ENCODE peak calls at places on chromosomes 6 and 20, in five cellular contexts. One of them, this sample, is unnamed.

GRCh38 chr6:25987845-25988244 is 25.2 kb downstream of the TRIM38 start:
- DNase-seq in mammary epithelial cell: no peak
- DNase-seq in CD8-positive, alpha-beta T cell: no peak
- DNase-seq in A549: no peak
- DNase-seq in fibroblast of lung: no peak
- DNase-seq in this sample: no peak

GRCh38 chr20:24694727-24695528 is 225.5 kb downstream of the SYNDIG1 start:
- DNase-seq in A549: no peak
- DNase-seq in fibroblast of lung: no peak
- DNase-seq in mammary epithelial cell: no peak
- DNase-seq in CD8-positive, alpha-beta T cell: peak; percentile 8
- DNase-seq in this sample: no peak

GRCh38 chr6:113103618-113104390 is 753.3 kb upstream of the MARCKS start:
- DNase-seq in mammary epithelial cell: peak; percentile 13
- DNase-seq in fibroblast of lung: peak; percentile 97
- DNase-seq in CD8-positive, alpha-beta T cell: no peak
- DNase-seq in A549: no peak
- DNase-seq in this sample: no peak

GRCh38 chr6:160750276-160750689 is 48.2 kb downstream of the PLG start:
- DNase-seq in A549: peak; percentile 13
- DNase-seq in CD8-positive, alpha-beta T cell: no peak
- DNase-seq in fibroblast of lung: no peak
- DNase-seq in mammary epithelial cell: peak; percentile 25
- DNase-seq in this sample: no peak

GRCh38 chr6:108027594-108027993 is 46.9 kb downstream of the OSTM1 start:
- DNase-seq in CD8-positive, alpha-beta T cell: no peak
- DNase-seq in mammary epithelial cell: peak; percentile 17
- DNase-seq in fibroblast of lung: peak; percentile 6
- DNase-seq in A549: peak; percentile 3
- DNase-seq in this sample: no peak

GRCh38 chr6:170360476-170360875 is 53.9 kb downstream of the FAM120B start:
- DNase-seq in A549: no peak
- DNase-seq in mammary epithelial cell: no peak
- DNase-seq in CD8-positive, alpha-beta T cell: no peak
- DNase-seq in fibroblast of lung: peak; percentile 24
- DNase-seq in this sample: no peak

GRCh38 chr6:83047065-83047754 is 18.4 kb downstream of the UBE3D start:
- DNase-seq in CD8-positive, alpha-beta T cell: no peak
- DNase-seq in A549: no peak
- DNase-seq in mammary epithelial cell: no peak
- DNase-seq in fibroblast of lung: no peak
- DNase-seq in this sample: no peak

GRCh38 chr20:21522479-21523397 is 8.9 kb upstream of the NKX2-2 start:
- DNase-seq in A549: no peak
- DNase-seq in CD8-positive, alpha-beta T cell: no peak
- DNase-seq in fibroblast of lung: no peak
- DNase-seq in mammary epithelial cell: no peak
- DNase-seq in this sample: no peak

GRCh38 chr20:6718660-6719059 is 48.8 kb upstream of the BMP2 start:
- DNase-seq in A549: peak; percentile 39
- DNase-seq in mammary epithelial cell: peak; percentile 85
- DNase-seq in fibroblast of lung: peak; percentile 20
- DNase-seq in CD8-positive, alpha-beta T cell: no peak
- DNase-seq in this sample: no peak

GRCh38 chr20:25025091-25025861 is 32.7 kb downstream of the ACSS1 start:
- DNase-seq in mammary epithelial cell: no peak
- DNase-seq in A549: no peak
- DNase-seq in fibroblast of lung: no peak
- DNase-seq in CD8-positive, alpha-beta T cell: no peak
- DNase-seq in this sample: peak; percentile 23

GRCh38 chr20:25191051-25191450 is 4.5 kb upstream of the ENTPD6 start:
- DNase-seq in mammary epithelial cell: no peak
- DNase-seq in A549: no peak
- DNase-seq in fibroblast of lung: no peak
- DNase-seq in CD8-positive, alpha-beta T cell: no peak
- DNase-seq in this sample: no peak

GRCh38 chr6:131382646-131383045 is 190.4 kb upstream of the ARG1 start:
- DNase-seq in CD8-positive, alpha-beta T cell: no peak
- DNase-seq in fibroblast of lung: no peak
- DNase-seq in mammary epithelial cell: no peak
- DNase-seq in A549: no peak
- DNase-seq in this sample: no peak

GRCh38 chr6:139367810-139368321 is 6.6 kb downstream of the CITED2 start:
- DNase-seq in mammary epithelial cell: no peak
- DNase-seq in CD8-positive, alpha-beta T cell: no peak
- DNase-seq in fibroblast of lung: peak; percentile 62
- DNase-seq in A549: no peak
- DNase-seq in this sample: no peak

GRCh38 chr20:35040646-35041045 is 52.0 kb downstream of the TRPC4AP start:
- DNase-seq in mammary epithelial cell: no peak
- DNase-seq in CD8-positive, alpha-beta T cell: no peak
- DNase-seq in fibroblast of lung: no peak
- DNase-seq in A549: no peak
- DNase-seq in this sample: no peak

GRCh38 chr6:52666523-52666922 is 4.4 kb upstream of the TMEM14A start:
- DNase-seq in fibroblast of lung: no peak
- DNase-seq in CD8-positive, alpha-beta T cell: no peak
- DNase-seq in A549: no peak
- DNase-seq in mammary epithelial cell: no peak
- DNase-seq in this sample: no peak

GRCh38 chr6:170385506-170385905 is 78.9 kb downstream of the FAM120B start:
- DNase-seq in CD8-positive, alpha-beta T cell: no peak
- DNase-seq in A549: no peak
- DNase-seq in fibroblast of lung: no peak
- DNase-seq in mammary epithelial cell: no peak
- DNase-seq in this sample: no peak

GRCh38 chr6:15431762-15432495 is 186.1 kb downstream of the JARID2 start:
- DNase-seq in CD8-positive, alpha-beta T cell: no peak
- DNase-seq in mammary epithelial cell: no peak
- DNase-seq in fibroblast of lung: peak; percentile 79
- DNase-seq in A549: peak; percentile 7
- DNase-seq in this sample: no peak

GRCh38 chr20:20334489-20334888 is 33.4 kb upstream of the INSM1 start:
- DNase-seq in mammary epithelial cell: no peak
- DNase-seq in fibroblast of lung: no peak
- DNase-seq in CD8-positive, alpha-beta T cell: no peak
- DNase-seq in A549: no peak
- DNase-seq in this sample: no peak

GRCh38 chr6:16704706-16705402 is 56.4 kb downstream of the ATXN1 start:
- DNase-seq in A549: no peak
- DNase-seq in fibroblast of lung: peak; percentile 88
- DNase-seq in CD8-positive, alpha-beta T cell: peak; percentile 32
- DNase-seq in mammary epithelial cell: peak; percentile 66
- DNase-seq in this sample: peak; percentile 62

GRCh38 chr6:79778794-79779193 is 147.7 kb downstream of the SH3BGRL2 start:
- DNase-seq in CD8-positive, alpha-beta T cell: no peak
- DNase-seq in mammary epithelial cell: no peak
- DNase-seq in A549: no peak
- DNase-seq in fibroblast of lung: no peak
- DNase-seq in this sample: no peak

GRCh38 chr20:61447950-61448349 is 195.9 kb downstream of the CDH4 start:
- DNase-seq in A549: no peak
- DNase-seq in mammary epithelial cell: no peak
- DNase-seq in fibroblast of lung: no peak
- DNase-seq in CD8-positive, alpha-beta T cell: no peak
- DNase-seq in this sample: no peak

GRCh38 chr6:148885154-148885870 is 138.5 kb downstream of the UST start:
- DNase-seq in CD8-positive, alpha-beta T cell: no peak
- DNase-seq in A549: no peak
- DNase-seq in fibroblast of lung: peak; percentile 90
- DNase-seq in mammary epithelial cell: peak; percentile 60
- DNase-seq in this sample: no peak

GRCh38 chr6:19749722-19750121 is 87.4 kb upstream of the ID4 start:
- DNase-seq in fibroblast of lung: no peak
- DNase-seq in A549: no peak
- DNase-seq in CD8-positive, alpha-beta T cell: no peak
- DNase-seq in mammary epithelial cell: no peak
- DNase-seq in this sample: no peak

GRCh38 chr6:40162074-40162473 is 227.8 kb upstream of the MOCS1 start:
- DNase-seq in mammary epithelial cell: no peak
- DNase-seq in fibroblast of lung: no peak
- DNase-seq in CD8-positive, alpha-beta T cell: no peak
- DNase-seq in A549: no peak
- DNase-seq in this sample: no peak

GRCh38 chr20:5933802-5934436 is 16.4 kb downstream of the TRMT6 start:
- DNase-seq in CD8-positive, alpha-beta T cell: no peak
- DNase-seq in fibroblast of lung: no peak
- DNase-seq in mammary epithelial cell: no peak
- DNase-seq in A549: peak; percentile 48
- DNase-seq in this sample: no peak

GRCh38 chr6:115908906-115909559 is 151.7 kb downstream of the FRK start:
- DNase-seq in mammary epithelial cell: no peak
- DNase-seq in A549: no peak
- DNase-seq in fibroblast of lung: peak; percentile 49
- DNase-seq in CD8-positive, alpha-beta T cell: no peak
- DNase-seq in this sample: no peak

DNA sequence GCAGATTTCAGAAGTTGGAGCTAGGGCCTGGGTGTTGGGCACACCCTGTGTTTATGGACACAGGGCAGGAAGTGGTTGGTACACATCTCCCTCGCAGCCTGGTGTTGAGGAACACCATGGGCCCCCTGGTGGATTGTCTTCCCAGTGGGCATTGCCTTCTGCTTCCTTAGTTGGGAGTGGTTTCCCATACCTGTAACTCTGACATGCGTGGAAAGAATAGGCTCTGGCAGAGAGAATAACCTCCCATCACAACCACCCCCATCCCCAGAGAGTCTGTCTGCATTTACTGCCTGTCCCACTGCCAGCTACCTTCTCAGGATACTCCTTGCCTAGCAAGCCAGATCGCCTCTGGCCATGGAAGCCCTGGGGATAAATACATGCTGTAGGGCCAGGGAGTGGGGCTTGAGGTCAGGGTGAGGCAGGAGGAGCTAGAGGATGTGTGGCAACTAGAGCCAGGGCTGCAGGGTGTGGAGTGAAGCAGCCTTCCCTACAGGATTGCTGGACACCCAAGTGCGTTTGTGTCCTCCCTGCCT is 14.7 kb downstream of the LRRC73 start:
- DNase-seq in A549: no peak
- DNase-seq in fibroblast of lung: no peak
- DNase-seq in CD8-positive, alpha-beta T cell: no peak
- DNase-seq in mammary epithelial cell: peak; percentile 58
- DNase-seq in this sample: no peak
- TF ChIP-seq CTCF in A549: no peak
- TF ChIP-seq CTCF in fibroblast of lung: no peak
- TF ChIP-seq CTCF in CD8-positive, alpha-beta T cell: no peak
- TF ChIP-seq CTCF in mammary epithelial cell: peak; percentile 39
- TF ChIP-seq CTCF in this sample: no peak

GRCh38 chr6:168583126-168583525 is 142.1 kb downstream of the SMOC2 start:
- DNase-seq in mammary epithelial cell: no peak
- DNase-seq in fibroblast of lung: no peak
- DNase-seq in A549: no peak
- DNase-seq in CD8-positive, alpha-beta T cell: no peak
- DNase-seq in this sample: no peak

GRCh38 chr6:168585441-168585840 is 144.5 kb downstream of the SMOC2 start:
- DNase-seq in mammary epithelial cell: no peak
- DNase-seq in fibroblast of lung: no peak
- DNase-seq in CD8-positive, alpha-beta T cell: no peak
- DNase-seq in A549: no peak
- DNase-seq in this sample: no peak

GRCh38 chr6:168583821-168584220 is 142.8 kb downstream of the SMOC2 start:
- DNase-seq in fibroblast of lung: no peak
- DNase-seq in CD8-positive, alpha-beta T cell: no peak
- DNase-seq in A549: no peak
- DNase-seq in mammary epithelial cell: no peak
- DNase-seq in this sample: no peak

GRCh38 chr6:168584671-168585070 is 143.7 kb downstream of the SMOC2 start:
- DNase-seq in A549: no peak
- DNase-seq in mammary epithelial cell: no peak
- DNase-seq in CD8-positive, alpha-beta T cell: no peak
- DNase-seq in fibroblast of lung: no peak
- DNase-seq in this sample: no peak

DNA sequence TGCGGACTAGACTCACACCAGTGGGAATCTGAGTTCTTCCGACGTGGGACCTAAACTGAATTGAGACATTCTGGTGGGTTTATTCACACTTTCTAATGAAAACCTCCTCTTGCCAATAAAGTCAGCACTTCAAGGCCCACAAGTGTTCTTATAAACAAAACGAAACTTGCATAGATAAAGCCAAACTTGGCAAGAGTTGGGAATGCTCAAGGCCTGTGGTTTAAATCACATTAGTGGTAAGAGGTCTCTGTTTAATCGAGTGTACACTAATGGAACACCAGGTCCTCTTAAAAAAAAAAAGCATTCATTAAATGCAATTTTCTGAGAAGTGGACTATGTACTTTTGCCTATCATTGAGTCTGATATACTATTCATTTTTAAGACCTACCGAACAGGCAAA is 143.3 kb downstream of the SMOC2 start:
- DNase-seq in mammary epithelial cell: no peak
- DNase-seq in fibroblast of lung: peak; percentile 17
- DNase-seq in A549: no peak
- DNase-seq in CD8-positive, alpha-beta T cell: no peak
- DNase-seq in this sample: no peak
- TF ChIP-seq CTCF in mammary epithelial cell: no peak
- TF ChIP-seq CTCF in fibroblast of lung: no peak
- TF ChIP-seq CTCF in A549: no peak
- TF ChIP-seq CTCF in CD8-positive, alpha-beta T cell: no peak
- TF ChIP-seq CTCF in this sample: no peak

DNA sequence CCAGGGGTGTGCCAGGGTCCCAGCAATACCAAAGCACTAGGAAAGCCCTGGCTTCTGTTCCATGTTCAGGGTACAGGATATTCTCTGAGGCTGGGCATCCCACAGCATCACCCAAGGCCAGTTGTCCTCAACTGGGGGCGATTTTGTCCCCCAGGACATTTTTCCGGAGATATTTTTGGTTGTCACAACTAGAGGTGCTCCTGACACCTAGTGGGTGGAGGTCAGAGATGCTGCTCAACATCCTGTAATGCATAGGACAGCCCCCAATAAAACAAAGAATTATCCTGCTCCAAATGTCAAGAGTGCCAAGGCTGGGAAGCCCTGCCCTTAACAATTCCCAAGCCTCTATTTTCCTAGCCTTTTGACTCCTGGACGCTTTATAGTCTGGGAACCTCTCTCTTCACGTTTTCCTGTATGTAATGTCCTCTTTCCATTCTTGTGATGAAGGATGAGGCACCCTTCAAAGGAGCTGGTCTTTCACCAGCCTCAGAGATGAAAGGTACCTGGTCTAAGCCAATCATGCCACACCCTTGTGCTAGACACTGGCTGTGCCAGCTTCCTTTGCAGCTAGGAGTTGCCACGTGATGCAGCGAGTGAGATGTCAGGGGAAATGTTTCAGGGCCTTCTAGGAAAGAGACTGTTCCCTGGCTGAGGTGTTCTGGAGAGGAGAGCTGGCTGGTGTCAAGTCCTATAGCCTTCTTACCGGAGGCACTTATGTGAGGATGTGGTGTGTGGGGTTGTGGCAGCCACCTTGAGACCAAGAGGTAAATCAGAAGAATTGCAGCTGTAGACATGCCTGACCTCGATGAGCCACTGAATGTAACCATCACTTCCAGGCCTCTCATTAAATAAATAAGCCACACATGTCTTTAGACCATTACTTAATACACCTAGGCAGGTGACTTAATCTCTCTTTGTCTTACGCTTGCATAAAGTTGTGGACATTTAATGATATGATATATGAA is 23.4 kb upstream of the KCNG1 start:
- DNase-seq in CD8-positive, alpha-beta T cell: no peak
- DNase-seq in A549: no peak
- DNase-seq in fibroblast of lung: no peak
- DNase-seq in mammary epithelial cell: no peak
- DNase-seq in this sample: no peak
- TF ChIP-seq CTCF in CD8-positive, alpha-beta T cell: no peak
- TF ChIP-seq CTCF in A549: no peak
- TF ChIP-seq CTCF in fibroblast of lung: no peak
- TF ChIP-seq CTCF in mammary epithelial cell: no peak
- TF ChIP-seq CTCF in this sample: no peak

GRCh38 chr6:96089173-96089572 is 73.4 kb downstream of the FUT9 start:
- DNase-seq in fibroblast of lung: peak; percentile 8
- DNase-seq in mammary epithelial cell: peak; percentile 2
- DNase-seq in CD8-positive, alpha-beta T cell: no peak
- DNase-seq in A549: peak; percentile 5
- DNase-seq in this sample: no peak
- TF ChIP-seq CTCF in fibroblast of lung: no peak
- TF ChIP-seq CTCF in mammary epithelial cell: peak; percentile 52
- TF ChIP-seq CTCF in CD8-positive, alpha-beta T cell: no peak
- TF ChIP-seq CTCF in A549: no peak
- TF ChIP-seq CTCF in this sample: no peak